ENCODE peak calls at places on chromosomes 6 and 20, in five cellular contexts. S, B, W, I and Q are unnamed samples.

GRCh38 chr6:3419624-3420272 is 37.1 kb downstream of the SLC22A23 start:
- DNase-seq in B (no peak), I (no peak), S (no peak), W (no peak), Q (no peak)

GRCh38 chr20:25864326-25864970 is 167.8 kb upstream of the ZNF337 start:
- DNase-seq in W (no peak), B (no peak), I (no peak), S (no peak), Q (no peak)

GRCh38 chr6:167000759-167001158 is 1.6 kb downstream of the CEP43 start:
- DNase-seq in B (no peak), S (no peak), I (no peak), W (no peak), Q (no peak)

GRCh38 chr6:70103798-70104197 is 199.1 kb downstream of the COL9A1 start:
- DNase-seq in S (no peak), I (no peak), B (no peak), W (no peak), Q (no peak)

GRCh38 chr6:90298459-90299053 is 1.9 kb upstream of the BACH2 start:
- DNase-seq in B (no peak), S (no peak), W (no peak), I (no peak), Q (no peak)

GRCh38 chr6:147281895-147282565 is 77.8 kb downstream of the STXBP5 start:
- DNase-seq in I (no peak), W (no peak), B (no peak), S (no peak), Q (no peak)

GRCh38 chr6:75084872-75085381 is 120.9 kb downstream of the COL12A1 start:
- DNase-seq in W (peak), I (no peak), B (no peak), S (no peak), Q (peak)

GRCh38 chr6:148869589-148869988 is 122.8 kb downstream of the UST start:
- DNase-seq in I (no peak), W (no peak), B (peak), S (no peak), Q (no peak)

GRCh38 chr20:41078329-41078728 is 49.7 kb downstream of the TOP1 start:
- DNase-seq in W (no peak), I (no peak), S (no peak), B (no peak), Q (no peak)
- TF ChIP-seq CTCF in W (peak), I (peak), S (peak), B (peak), Q (peak)

GRCh38 chr20:18794428-18794787 is 19.2 kb upstream of the SCP2D1 start:
- DNase-seq in I (no peak), S (no peak), B (no peak), W (no peak), Q (no peak)
- H3K27ac ChIP-seq in I (peak), S (peak), B (no peak), W (peak), Q (peak)

DNA sequence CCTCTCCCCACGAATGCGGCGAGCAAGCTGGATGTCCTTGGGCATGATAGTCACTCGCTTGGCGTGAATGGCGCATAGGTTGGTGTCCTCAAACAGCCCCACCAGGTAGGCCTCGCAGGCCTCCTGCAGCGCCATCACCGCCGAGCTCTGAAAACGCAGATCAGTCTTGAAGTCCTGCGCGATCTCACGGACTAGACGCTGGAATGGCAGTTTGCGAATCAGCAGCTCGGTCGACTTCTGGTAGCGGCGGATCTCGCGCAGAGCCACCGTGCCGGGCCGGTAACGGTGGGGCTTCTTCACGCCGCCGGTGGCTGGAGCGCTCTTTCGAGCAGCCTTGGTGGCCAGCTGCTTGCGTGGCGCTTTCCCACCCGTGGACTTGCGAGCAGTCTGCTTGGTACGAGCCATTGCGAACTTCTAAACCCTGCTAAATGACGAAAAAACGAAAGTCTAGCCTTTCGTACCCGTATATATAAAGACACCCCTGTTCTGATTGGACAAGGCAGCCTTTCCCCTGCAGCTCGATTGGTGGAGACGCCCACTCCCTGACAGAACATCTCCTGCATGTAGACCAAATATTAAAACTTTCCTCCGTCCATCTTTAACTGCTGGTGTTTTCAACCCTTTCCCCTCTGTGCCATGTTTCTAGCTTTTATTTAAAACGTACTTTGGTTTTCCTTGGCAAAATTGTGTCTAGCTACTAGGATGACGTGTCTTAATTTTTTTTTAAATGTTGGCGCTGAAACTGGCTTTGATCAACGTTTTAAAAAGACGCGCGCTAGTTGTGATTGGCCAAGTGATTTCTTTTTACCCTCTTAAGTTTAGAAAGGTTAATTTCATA is 109.8 kb downstream of the HFE start:
- DNase-seq in B (peak), S (peak), W (peak), I (peak), Q (peak)
- TF ChIP-seq CTCF in B (no peak), S (no peak), W (no peak), I (no peak), Q (no peak)

DNA sequence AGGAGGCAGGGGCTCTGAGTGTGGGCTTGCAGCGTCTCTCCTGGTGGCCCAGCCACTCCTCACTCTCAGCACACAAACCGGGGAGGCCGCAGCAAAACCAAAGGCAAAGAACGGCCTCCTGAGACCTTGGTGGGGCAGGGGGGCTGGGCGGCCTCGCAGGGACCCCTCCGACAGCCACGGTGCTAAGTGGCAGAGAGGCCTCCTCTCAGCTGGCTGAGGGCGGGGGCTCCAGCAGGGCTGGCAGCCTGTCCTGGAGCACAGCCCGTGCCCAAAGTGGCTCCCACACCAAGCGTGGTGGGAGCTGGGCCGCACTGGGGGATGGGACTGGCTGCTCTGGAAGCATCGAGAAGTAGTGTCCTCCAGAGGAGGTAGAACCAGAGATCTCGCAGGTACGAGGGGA is 334.4 kb downstream of the QKI start:
- DNase-seq in W (no peak), S (no peak), B (no peak), I (no peak), Q (no peak)
- H3K27ac ChIP-seq in W (no peak), S (no peak), B (no peak), I (no peak), Q (no peak)